ENCODE peak calls at places on chromosomes 3 and 15, in five cellular contexts. H is A549, I is K562, O is HepG2, Q is H1. C is an unnamed sample.

GRCh38 chr3:188272481-188273372 is 118.8 kb downstream of the LPP start:
- DNase-seq in Q (no peak), O (peak), I (no peak), H (no peak), C (peak)

GRCh38 chr3:32177702-32178198 is 60.7 kb upstream of the CMTM8 start:
- DNase-seq in H (peak), Q (no peak), I (peak), O (peak), C (peak)

GRCh38 chr3:177335728-177336127 is 138.4 kb upstream of the TBL1XR1 start:
- DNase-seq in H (no peak), O (no peak), I (no peak), Q (no peak), C (peak)

GRCh38 chr3:151285940-151286339 is 7.6 kb upstream of the P2RY14 start:
- DNase-seq in H (no peak), Q (no peak), O (no peak), I (no peak), C (no peak)

GRCh38 chr15:78147566-78147965 is 1.6 kb upstream of the IDH3A start:
- DNase-seq in O (no peak), I (no peak), Q (no peak), H (no peak), C (no peak)

GRCh38 chr3:190809351-190809750 is 53.1 kb downstream of the GMNC start:
- DNase-seq in H (no peak), Q (no peak), O (no peak), I (no peak), C (no peak)

GRCh38 chr15:70240082-70240481 is 142.4 kb upstream of the TLE3 start:
- DNase-seq in Q (no peak), I (no peak), O (no peak), H (no peak), C (no peak)

GRCh38 chr3:138390582-138390932 is 42.2 kb downstream of the MRAS start:
- DNase-seq in O (no peak), I (no peak), H (no peak), Q (peak), C (no peak)

GRCh38 chr3:23052230-23053019 is 150.7 kb upstream of the UBE2E2 start:
- DNase-seq in I (no peak), Q (peak), O (no peak), H (no peak), C (no peak)

GRCh38 chr3:9008550-9009255 is 45.4 kb upstream of the RAD18 start:
- DNase-seq in I (no peak), O (no peak), Q (no peak), H (no peak), C (no peak)
- TF ChIP-seq MAFK in I (no peak), O (no peak), Q (no peak), H (no peak), C (no peak)

GRCh38 chr3:163626753-163627152 is 1451.5 kb downstream of the SI start:
- DNase-seq in O (no peak), I (no peak), H (no peak), Q (no peak), C (no peak)
- TF ChIP-seq MAFK in O (no peak), I (no peak), H (no peak), Q (no peak), C (no peak)

GRCh38 chr15:43406192-43406591 is 35.3 kb downstream of the TUBGCP4 start:
- DNase-seq in H (no peak), O (no peak), I (no peak), Q (no peak), C (no peak)

GRCh38 chr15:43406808-43407207 is 35.9 kb downstream of the TUBGCP4 start:
- DNase-seq in I (no peak), Q (no peak), O (no peak), H (no peak), C (no peak)

GRCh38 chr15:43410572-43411214 is 39.8 kb downstream of the TUBGCP4 start:
- DNase-seq in H (no peak), O (no peak), Q (no peak), I (peak), C (peak)

GRCh38 chr15:43412096-43412495 is 41.2 kb downstream of the TUBGCP4 start:
- DNase-seq in H (no peak), O (no peak), I (no peak), Q (no peak), C (no peak)

DNA sequence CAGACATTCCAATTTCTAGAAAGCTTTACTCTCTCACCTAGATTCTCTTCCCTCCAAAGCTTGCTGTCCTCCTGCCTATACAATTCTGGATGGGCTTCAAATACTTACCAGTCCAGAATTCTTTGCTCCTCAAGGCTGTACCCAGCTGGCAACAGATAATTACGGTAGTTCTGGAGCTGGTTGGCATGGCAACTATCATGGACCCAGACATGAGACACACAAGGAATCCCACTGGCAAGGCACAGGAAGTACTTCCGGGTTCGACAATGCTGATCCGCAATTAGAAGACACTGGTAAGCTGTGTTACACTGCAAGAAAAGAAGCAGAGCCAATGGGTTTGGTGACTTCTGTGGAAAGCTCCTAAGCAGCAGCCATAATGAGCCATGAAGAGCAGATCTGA is 37.9 kb downstream of the TUBGCP4 start:
- DNase-seq in I (peak), H (no peak), Q (no peak), O (no peak), C (no peak)
- TF ChIP-seq MAFK in I (no peak), H (no peak), Q (no peak), O (no peak), C (no peak)

DNA sequence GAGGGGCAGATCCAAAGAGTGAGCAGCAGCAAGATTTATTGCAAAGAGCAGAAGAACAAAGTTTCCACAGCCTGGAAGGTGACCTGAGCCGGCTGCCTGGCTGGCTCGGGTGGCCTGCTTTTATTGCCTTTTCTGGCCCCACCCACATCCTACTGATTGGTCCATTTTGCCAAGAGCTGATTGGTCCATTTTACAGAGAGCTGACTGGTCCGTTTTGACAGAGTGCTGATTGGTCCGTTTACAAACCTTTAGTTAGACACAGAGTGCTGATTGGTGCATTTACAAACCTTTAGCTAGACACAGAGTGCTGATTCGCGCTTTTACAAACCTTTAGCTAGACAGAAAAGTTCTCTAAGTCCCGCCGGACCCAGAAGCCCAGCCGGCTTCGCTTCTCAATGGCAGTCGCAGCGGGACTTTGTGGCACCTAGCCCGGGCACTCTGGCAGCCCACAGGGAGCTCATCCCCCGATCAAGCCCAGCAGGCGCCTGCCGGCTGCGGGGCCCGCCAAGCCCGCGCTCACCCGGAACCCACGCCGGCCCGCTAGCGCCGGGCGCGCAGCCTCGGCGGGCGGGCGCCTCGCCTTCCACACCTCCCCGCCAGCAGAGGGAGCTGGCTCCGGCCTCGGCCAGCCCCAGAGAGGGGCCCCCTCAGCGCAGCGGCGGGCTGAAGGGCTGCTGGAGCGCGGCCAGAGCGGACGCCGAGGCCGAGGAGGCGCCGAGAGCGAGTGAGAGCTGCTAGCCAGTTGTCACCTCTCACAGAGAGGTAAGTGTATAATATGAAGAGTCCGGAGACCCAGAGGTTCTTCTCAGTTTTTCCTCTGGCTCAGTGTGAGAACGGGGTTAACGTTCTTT is 339.2 kb downstream of the CHL1 start:
- DNase-seq in Q (peak), H (no peak), O (no peak), I (no peak), C (peak)
- TF ChIP-seq MAFK in Q (no peak), H (no peak), O (no peak), I (no peak), C (no peak)

GRCh38 chr3:20683912-20684311 is 497.9 kb upstream of the SGO1 start:
- DNase-seq in O (no peak), H (no peak), I (no peak), Q (no peak), C (peak)

GRCh38 chr3:20680990-20681628 is 495.1 kb upstream of the SGO1 start:
- DNase-seq in O (no peak), Q (no peak), I (no peak), H (no peak), C (no peak)

GRCh38 chr3:20682573-20682972 is 496.6 kb upstream of the SGO1 start:
- DNase-seq in Q (no peak), O (no peak), H (no peak), I (no peak), C (no peak)
- TF ChIP-seq MAFK in Q (no peak), O (no peak), H (no peak), I (no peak), C (no peak)